ENCODE peak calls at places on chromosomes 16 and 17, in six cellular contexts. V is lung; Y is psoas muscle; X is PC-3; D is astrocyte; I is CD4-positive, CD25-positive, alpha-beta regulatory T cell. S is an unnamed sample.

GRCh38 chr16:70700101-70701020 is 14.5 kb upstream of the MTSS2 start:
- DNase-seq in X (no peak), D (no peak), I (no peak), Y (peak; percentile 83), V (no peak), S (no peak)

GRCh38 chr17:65013613-65014391 is 42.7 kb downstream of the GNA13 start:
- DNase-seq in V (no peak), I (no peak), Y (no peak), D (peak; percentile 90), X (peak; percentile 85), S (peak; percentile 51)

GRCh38 chr17:20032636-20033035 is 23.5 kb downstream of the SPECC1 start:
- DNase-seq in X (no peak), I (no peak), V (no peak), Y (no peak), D (no peak), S (no peak)

GRCh38 chr16:63426275-63426870 is 1390.1 kb upstream of the CDH8 start:
- DNase-seq in D (no peak), Y (no peak), I (no peak), V (no peak), X (no peak), S (no peak)

GRCh38 chr16:4091638-4092037 is 24.6 kb downstream of the ADCY9 start:
- DNase-seq in X (no peak), D (no peak), V (peak; percentile 60), I (no peak), Y (no peak), S (no peak)

GRCh38 chr16:66127459-66128362 is 238.8 kb upstream of the CDH5 start:
- DNase-seq in I (no peak), X (peak; percentile 23), V (no peak), D (no peak), Y (peak; percentile 21), S (no peak)

GRCh38 chr16:609984-610383 is 20.1 kb downstream of the RAB40C start:
- DNase-seq in V (no peak), D (no peak), Y (no peak), X (no peak), I (no peak), S (no peak)

GRCh38 chr17:31392002-31392855 is 754 bp downstream of the RAB11FIP4 start:
- DNase-seq in D (no peak), X (no peak), I (no peak), Y (no peak), V (no peak), S (no peak)

GRCh38 chr16:68910051-68910450 is 66.7 kb downstream of the TANGO6 start:
- DNase-seq in I (no peak), X (no peak), D (no peak), Y (no peak), V (no peak), S (no peak)

GRCh38 chr17:47230864-47231263 is 21.7 kb downstream of the MYL4 start:
- DNase-seq in D (no peak), X (no peak), I (no peak), V (no peak), Y (no peak), S (no peak)

GRCh38 chr17:27199948-27200347 is 94.0 kb upstream of the WSB1 start:
- DNase-seq in I (no peak), V (no peak), D (no peak), Y (no peak), X (peak; percentile 20), S (no peak)

GRCh38 chr17:76473541-76473985 is 6.2 kb downstream of the AANAT start:
- DNase-seq in Y (no peak), I (no peak), V (no peak), X (no peak), D (no peak), S (no peak)

GRCh38 chr17:59287887-59288286 is 43.6 kb upstream of the YPEL2 start:
- DNase-seq in I (no peak), X (no peak), V (no peak), D (no peak), Y (no peak), S (no peak)

GRCh38 chr16:48834576-48834975 is 224.6 kb upstream of the N4BP1 start:
- DNase-seq in V (no peak), I (no peak), X (no peak), Y (no peak), D (no peak), S (no peak)

GRCh38 chr17:44661835-44662234 is 5.6 kb downstream of the MEIOC start:
- DNase-seq in X (no peak), V (no peak), D (no peak), Y (no peak), I (no peak), S (no peak)

GRCh38 chr17:45307290-45308015 is 9.4 kb downstream of the MAP3K14 start:
- DNase-seq in V (no peak), X (peak; percentile 91), D (peak; percentile 85), Y (no peak), I (peak; percentile 56), S (peak; percentile 41)

GRCh38 chr16:50260206-50261159 is 5.9 kb upstream of the ADCY7 start:
- DNase-seq in I (no peak), Y (no peak), X (no peak), D (no peak), V (no peak), S (no peak)

GRCh38 chr17:61400058-61400785 is 579 bp downstream of the TBX2 start:
- DNase-seq in D (peak; percentile 36), Y (no peak), V (no peak), I (no peak), X (peak; percentile 59), S (no peak)

GRCh38 chr17:75345514-75346167 is 56.4 kb upstream of the SLC25A19 start:
- DNase-seq in I (peak; percentile 53), V (no peak), D (no peak), Y (no peak), X (no peak), S (no peak)

GRCh38 chr16:11138769-11139623 is 117.0 kb downstream of the SOCS1 start:
- DNase-seq in X (no peak), Y (no peak), D (no peak), I (no peak), V (no peak), S (no peak)

GRCh38 chr17:79183221-79184158 is 108.9 kb downstream of the ENGASE start:
- DNase-seq in V (no peak), D (no peak), X (no peak), Y (no peak), I (no peak), S (no peak)

GRCh38 chr17:71098071-71098470 is 928.7 kb downstream of the KCNJ2 start:
- DNase-seq in I (no peak), Y (no peak), V (no peak), X (no peak), D (no peak), S (no peak)

GRCh38 chr17:1222321-1222720 is 42.5 kb upstream of the ABR start:
- DNase-seq in X (peak; percentile 73), V (no peak), D (peak; percentile 41), I (no peak), Y (no peak), S (no peak)

GRCh38 chr17:57091186-57091618 is 6.2 kb downstream of the AKAP1 start:
- DNase-seq in V (no peak), Y (peak; percentile 77), D (no peak), X (no peak), I (no peak), S (no peak)

GRCh38 chr17:79779088-79779529 is 1.2 kb downstream of the CBX2 start:
- DNase-seq in X (no peak), D (no peak), Y (no peak), V (no peak), I (no peak), S (peak; percentile 65)

GRCh38 chr16:89577055-89577759 is 1.6 kb downstream of the CPNE7 start:
- DNase-seq in D (no peak), Y (peak; percentile 15), V (no peak), I (no peak), X (no peak), S (no peak)

GRCh38 chr17:10117581-10118001 is 80.8 kb downstream of the GAS7 start:
- DNase-seq in D (no peak), I (no peak), V (no peak), X (no peak), Y (no peak), S (no peak)

GRCh38 chr16:67546091-67546501 is 16.2 kb upstream of the CTCF start:
- DNase-seq in Y (no peak), I (no peak), V (no peak), D (no peak), X (no peak), S (no peak)
- H3K4me1 ChIP-seq in Y (peaks cover 46% of the 10 kb centered on the region), I (peaks cover 36% of the 10 kb centered on the region), V (no peaks in the 10 kb centered on the region), D (peaks cover 8% of the 10 kb centered on the region), X (peaks cover 9% of the 10 kb centered on the region), S (no peaks in the 10 kb centered on the region)

GRCh38 chr17:42286411-42287295 is 1.6 kb upstream of the STAT5A start:
- DNase-seq in X (no peak), Y (peak; percentile 51), I (no peak), V (no peak), D (no peak), S (peak; percentile 40)
- H3K27ac ChIP-seq in X (no peak overlapping the region), Y (peak overlapping the region; percentile 87), I (peak overlapping the region; percentile 95), V (peak overlapping the region; percentile 90), D (no peak overlapping the region), S (peak overlapping the region; percentile 70)

GRCh38 chr16:56388209-56388608 is 37.1 kb downstream of the AMFR start:
- DNase-seq in I (no peak), V (no peak), Y (no peak), X (no peak), D (peak; percentile 41), S (no peak)
- H3K36me3 ChIP-seq in I (peaks cover 71% of the 10 kb centered on the region), V (peaks cover 31% of the 10 kb centered on the region), Y (peaks cover 82% of the 10 kb centered on the region), X (peaks cover 8% of the 10 kb centered on the region), D (peaks cover 21% of the 10 kb centered on the region), S (no peaks in the 10 kb centered on the region)

DNA sequence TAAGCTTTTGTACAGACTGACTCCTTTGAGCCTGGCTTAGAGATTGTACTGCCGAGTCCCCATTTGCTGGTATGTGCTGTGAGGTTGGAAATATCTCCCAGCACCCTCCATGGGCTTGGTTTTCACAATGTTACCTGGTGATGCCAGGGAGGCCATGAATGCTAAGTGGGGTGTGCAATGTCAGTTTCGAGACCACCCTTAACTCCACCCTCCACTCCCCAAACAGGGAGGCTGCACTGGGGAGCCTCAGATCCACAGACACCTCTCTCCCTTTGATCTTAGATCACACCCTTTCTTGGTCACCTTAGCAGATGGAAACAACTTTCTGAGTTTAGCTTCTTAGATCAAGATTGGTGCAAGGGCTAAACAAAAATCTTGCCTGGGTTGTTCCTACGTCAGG is 28.6 kb upstream of the PIK3R6 start:
- DNase-seq in D (no peak), I (no peak), X (no peak), V (no peak), Y (no peak), S (no peak)
- H3K4me1 ChIP-seq in D (peaks cover 3% of the 10 kb centered on the region), I (peaks cover 62% of the 10 kb centered on the region), X (no peaks in the 10 kb centered on the region), V (no peaks in the 10 kb centered on the region), Y (no peaks in the 10 kb centered on the region), S (no peaks in the 10 kb centered on the region)

S was measured in ovary.